ENCODE peak calls at places on chromosomes 11 and 22, in ten cellular contexts. B is NCI-H774; G is adrenal gland; C is activated gamma-delta T cell treated with Interleukin-2 at 50 U/mL for 16 hours; L is A549; X is sciatic nerve; I is endothelial cell; N is NCI-H1417; W is mucosa of gallbladder; R is naive thymus-derived CD8-positive, alpha-beta T cell. Q is an unnamed sample.

GRCh38 chr11:43996318-43996717 is 51.5 kb upstream of the ACCSL start:
- DNase-seq in B (no peak), G (no peak), C (no peak), L (no peak), X (no peak), I (no peak), N (no peak), W (no peak), R (no peak), Q (no peak)

GRCh38 chr22:49215840-49216239 is 611.8 kb downstream of the BRD1 start:
- DNase-seq in B (no peak), G (no peak), C (no peak), L (no peak), X (peak), I (no peak), N (no peak), W (no peak), R (no peak), Q (no peak)

GRCh38 chr11:12274558-12275197 is 102.7 kb upstream of the PARVA start:
- DNase-seq in B (no peak), G (no peak), C (no peak), L (no peak), X (peak), I (no peak), N (no peak), W (no peak), R (no peak), Q (no peak)

GRCh38 chr22:16783930-16784354 is 41.3 kb downstream of the XKR3 start:
- DNase-seq in B (no peak), G (no peak), C (no peak), L (peak), X (no peak), I (no peak), N (no peak), W (no peak), R (no peak), Q (peak)

GRCh38 chr11:20093775-20094174 is 66.5 kb downstream of the DBX1 start:
- DNase-seq in B (no peak), G (no peak), C (no peak), L (no peak), X (no peak), I (no peak), N (no peak), W (no peak), R (no peak), Q (no peak)

GRCh38 chr22:40890881-40891280 is 29.0 kb upstream of the DNAJB7 start:
- DNase-seq in B (no peak), G (no peak), C (no peak), L (no peak), X (no peak), I (no peak), N (no peak), W (no peak), R (no peak), Q (no peak)

GRCh38 chr11:118705111-118705741 is 25.8 kb upstream of the TREH start:
- DNase-seq in B (no peak), G (peak), C (peak), L (no peak), X (no peak), I (no peak), N (no peak), W (no peak), R (peak), Q (no peak)

GRCh38 chr11:65047581-65048422 is 6.8 kb downstream of the SAC3D1 start:
- DNase-seq in B (no peak), G (no peak), C (peak), L (no peak), X (peak), I (no peak), N (no peak), W (no peak), R (no peak), Q (no peak)

GRCh38 chr11:109425554-109425953 is 3.6 kb downstream of the C11orf87 start:
- DNase-seq in B (no peak), G (no peak), C (no peak), L (peak), X (no peak), I (no peak), N (no peak), W (no peak), R (no peak), Q (no peak)

GRCh38 chr11:78313181-78313788 is 104.3 kb downstream of the GAB2 start:
- DNase-seq in B (peak), G (peak), C (no peak), L (peak), X (no peak), I (no peak), N (no peak), W (peak), R (no peak), Q (no peak)

GRCh38 chr11:116787786-116788486 is at the start of gene ZPR1:
- DNase-seq in B (peak), G (peak), C (peak), L (peak), X (peak), I (peak), N (peak), W (peak), R (peak), Q (peak)

GRCh38 chr11:117808768-117809167 is 11.8 kb upstream of the DSCAML1 start:
- DNase-seq in B (no peak), G (no peak), C (no peak), L (peak), X (no peak), I (no peak), N (no peak), W (no peak), R (no peak), Q (no peak)

GRCh38 chr22:33803883-33804282 is 116.4 kb downstream of the LARGE1 start:
- DNase-seq in B (no peak), G (no peak), C (no peak), L (no peak), X (no peak), I (no peak), N (no peak), W (peak), R (no peak), Q (no peak)

GRCh38 chr11:129743029-129743846 is 72.4 kb upstream of the TMEM45B start:
- DNase-seq in B (no peak), G (no peak), C (no peak), L (no peak), X (no peak), I (no peak), N (no peak), W (no peak), R (no peak), Q (peak)

GRCh38 chr11:68835749-68836148 is 6.0 kb downstream of the CPT1A start:
- DNase-seq in B (no peak), G (no peak), C (no peak), L (no peak), X (no peak), I (no peak), N (no peak), W (no peak), R (no peak), Q (no peak)

GRCh38 chr11:86460461-86461404 is 86.0 kb downstream of the CCDC81 start:
- DNase-seq in B (no peak), G (no peak), C (no peak), L (no peak), X (no peak), I (no peak), N (no peak), W (no peak), R (no peak), Q (no peak)

GRCh38 chr22:45932066-45932465 is 44.9 kb downstream of the WNT7B start:
- DNase-seq in B (no peak), G (no peak), C (no peak), L (no peak), X (no peak), I (no peak), N (no peak), W (no peak), R (no peak), Q (no peak)

GRCh38 chr11:3370268-3370870 is 8.6 kb downstream of the ZNF195 start:
- DNase-seq in B (no peak), G (no peak), C (no peak), L (no peak), X (no peak), I (no peak), N (no peak), W (no peak), R (no peak), Q (no peak)

GRCh38 chr22:28139993-28140392 is 220.9 kb upstream of the PITPNB start:
- DNase-seq in B (no peak), G (no peak), C (no peak), L (no peak), X (no peak), I (no peak), N (no peak), W (no peak), R (no peak), Q (peak)

GRCh38 chr22:30205281-30206115 is 41.1 kb downstream of the LIF start:
- DNase-seq in B (no peak), G (peak), C (no peak), L (peak), X (no peak), I (no peak), N (no peak), W (no peak), R (no peak), Q (peak)

GRCh38 chr11:13152264-13152663 is 125.3 kb upstream of the BMAL1 start:
- DNase-seq in B (no peak), G (no peak), C (no peak), L (no peak), X (no peak), I (no peak), N (no peak), W (no peak), R (no peak), Q (no peak)

GRCh38 chr22:16601437-16602223 is 9.0 kb upstream of the CCT8L2 start:
- DNase-seq in B (no peak), G (no peak), C (peak), L (no peak), X (peak), I (no peak), N (no peak), W (no peak), R (no peak), Q (peak)

GRCh38 chr22:38435960-38436359 is 19.0 kb downstream of the KCNJ4 start:
- DNase-seq in B (no peak), G (no peak), C (no peak), L (no peak), X (no peak), I (no peak), N (no peak), W (no peak), R (no peak), Q (no peak)

GRCh38 chr22:24417901-24418641 is 9.3 kb upstream of the ADORA2A start:
- DNase-seq in B (no peak), G (no peak), C (no peak), L (no peak), X (no peak), I (no peak), N (no peak), W (no peak), R (no peak), Q (peak)

GRCh38 chr11:44257338-44258189 is 52.4 kb downstream of the ALX4 start:
- DNase-seq in B (no peak), G (no peak), C (no peak), L (no peak), X (no peak), I (no peak), N (no peak), W (no peak), R (no peak), Q (no peak)

GRCh38 chr11:66467756-66468155 is 1.1 kb downstream of the PELI3 start:
- DNase-seq in B (peak), G (peak), C (no peak), L (no peak), X (no peak), I (no peak), N (peak), W (peak), R (no peak), Q (peak)

GRCh38 chr11:27540051-27540450 is 33.5 kb upstream of the LIN7C start:
- DNase-seq in B (no peak), G (no peak), C (no peak), L (no peak), X (no peak), I (no peak), N (no peak), W (no peak), R (no peak), Q (no peak)

GRCh38 chr11:36431429-36432092 is 78.5 kb downstream of the TRAF6 start:
- DNase-seq in B (no peak), G (peak), C (peak), L (peak), X (no peak), I (no peak), N (no peak), W (peak), R (no peak), Q (peak)

GRCh38 chr11:44926036-44926435 is 24.6 kb downstream of the TP53I11 start:
- DNase-seq in B (no peak), G (no peak), C (no peak), L (no peak), X (no peak), I (no peak), N (no peak), W (no peak), R (no peak), Q (no peak)

GRCh38 chr22:32310777-32311176 is 46.9 kb upstream of the RFPL3 start:
- DNase-seq in B (no peak), G (no peak), C (no peak), L (no peak), X (no peak), I (no peak), N (no peak), W (no peak), R (no peak), Q (no peak)

GRCh38 chr11:955154-956049 is 29.7 kb downstream of the AP2A2 start:
- DNase-seq in B (no peak), G (no peak), C (no peak), L (no peak), X (no peak), I (no peak), N (no peak), W (no peak), R (no peak), Q (peak)

GRCh38 chr11:126914941-126915340 is 85.6 kb downstream of the KIRREL3 start:
- DNase-seq in B (no peak), G (no peak), C (no peak), L (no peak), X (no peak), I (no peak), N (no peak), W (no peak), R (no peak), Q (peak)

GRCh38 chr11:112016088-112016764 is 9.0 kb upstream of the DLAT start:
- DNase-seq in B (no peak), G (no peak), C (no peak), L (no peak), X (no peak), I (no peak), N (no peak), W (no peak), R (no peak), Q (no peak)

GRCh38 chr11:116840224-116840745 is 2.9 kb upstream of the APOA1 start:
- DNase-seq in B (no peak), G (no peak), C (no peak), L (no peak), X (peak), I (no peak), N (no peak), W (no peak), R (no peak), Q (no peak)

GRCh38 chr22:29609139-29609538 is 5.7 kb downstream of the NF2 start:
- DNase-seq in B (no peak), G (no peak), C (no peak), L (peak), X (no peak), I (peak), N (no peak), W (no peak), R (no peak), Q (no peak)

GRCh38 chr11:33475999-33476398 is 218.8 kb downstream of the HIPK3 start:
- DNase-seq in B (peak), G (peak), C (no peak), L (no peak), X (no peak), I (no peak), N (peak), W (peak), R (no peak), Q (no peak)

GRCh38 chr22:36180038-36180880 is 19.7 kb upstream of the APOL3 start:
- DNase-seq in B (no peak), G (peak), C (peak), L (peak), X (peak), I (peak), N (peak), W (peak), R (peak), Q (peak)

GRCh38 chr11:131025421-131026126 is 109.3 kb upstream of the SNX19 start:
- DNase-seq in B (no peak), G (peak), C (no peak), L (no peak), X (no peak), I (no peak), N (no peak), W (no peak), R (no peak), Q (no peak)

GRCh38 chr11:12179521-12179920 is 69.1 kb downstream of the MICAL2 start:
- DNase-seq in B (no peak), G (no peak), C (no peak), L (no peak), X (no peak), I (no peak), N (no peak), W (no peak), R (no peak), Q (no peak)

GRCh38 chr22:46443850-46444389 is 93.5 kb downstream of the CELSR1 start:
- DNase-seq in B (no peak), G (no peak), C (no peak), L (no peak), X (no peak), I (no peak), N (no peak), W (no peak), R (no peak), Q (no peak)